ENCODE peak calls at places on chromosomes 4 and X, in eight cellular contexts. One of them, this sample, is unnamed.

GRCh38 chrX:653316-653715 is 22.7 kb downstream of the SHOX start:
- DNase-seq in tibial nerve: no peak
- DNase-seq in uterus: no peak
- DNase-seq in cardiac muscle cell: no peak
- DNase-seq in cardiac fibroblast: no peak
- DNase-seq in brain microvascular endothelial cell: no peak
- DNase-seq in A673: no peak
- DNase-seq in lower leg skin: no peak
- DNase-seq in this sample: no peak

GRCh38 chr4:184745747-184746531 is 12.0 kb upstream of the CENPU start:
- DNase-seq in tibial nerve: peak; percentile 85
- DNase-seq in uterus: peak; percentile 85
- DNase-seq in cardiac muscle cell: peak; percentile 91
- DNase-seq in cardiac fibroblast: peak; percentile 91
- DNase-seq in brain microvascular endothelial cell: peak; percentile 75
- DNase-seq in A673: peak; percentile 81
- DNase-seq in lower leg skin: peak; percentile 92
- DNase-seq in this sample: peak; percentile 70

GRCh38 chr4:165375465-165375864 is 3.3 kb upstream of the CPE start:
- DNase-seq in tibial nerve: no peak
- DNase-seq in uterus: no peak
- DNase-seq in cardiac muscle cell: no peak
- DNase-seq in cardiac fibroblast: no peak
- DNase-seq in brain microvascular endothelial cell: no peak
- DNase-seq in A673: no peak
- DNase-seq in lower leg skin: no peak
- DNase-seq in this sample: no peak

GRCh38 chr4:87974856-87975462 is 555 bp upstream of the SPP1 start:
- DNase-seq in tibial nerve: no peak
- DNase-seq in uterus: no peak
- DNase-seq in cardiac muscle cell: no peak
- DNase-seq in cardiac fibroblast: no peak
- DNase-seq in brain microvascular endothelial cell: no peak
- DNase-seq in A673: no peak
- DNase-seq in lower leg skin: no peak
- DNase-seq in this sample: no peak

GRCh38 chr4:70670332-70671014 is 4.2 kb upstream of the JCHAIN start:
- DNase-seq in tibial nerve: no peak
- DNase-seq in uterus: no peak
- DNase-seq in cardiac muscle cell: no peak
- DNase-seq in cardiac fibroblast: peak; percentile 57
- DNase-seq in brain microvascular endothelial cell: no peak
- DNase-seq in A673: no peak
- DNase-seq in lower leg skin: no peak
- DNase-seq in this sample: peak; percentile 71

GRCh38 chr4:176156656-176157055 is 38.7 kb downstream of the SPATA4 start:
- DNase-seq in tibial nerve: no peak
- DNase-seq in uterus: no peak
- DNase-seq in cardiac muscle cell: peak; percentile 54
- DNase-seq in cardiac fibroblast: peak; percentile 29
- DNase-seq in brain microvascular endothelial cell: no peak
- DNase-seq in A673: no peak
- DNase-seq in lower leg skin: no peak
- DNase-seq in this sample: no peak

GRCh38 chr4:205097-205756 is 80.9 kb downstream of the ZNF718 start:
- DNase-seq in tibial nerve: no peak
- DNase-seq in uterus: no peak
- DNase-seq in cardiac muscle cell: no peak
- DNase-seq in cardiac fibroblast: no peak
- DNase-seq in brain microvascular endothelial cell: no peak
- DNase-seq in A673: no peak
- DNase-seq in lower leg skin: no peak
- DNase-seq in this sample: no peak

GRCh38 chr4:86155766-86156165 is 204.1 kb downstream of the MAPK10 start:
- DNase-seq in tibial nerve: no peak
- DNase-seq in uterus: no peak
- DNase-seq in cardiac muscle cell: no peak
- DNase-seq in cardiac fibroblast: no peak
- DNase-seq in brain microvascular endothelial cell: no peak
- DNase-seq in A673: no peak
- DNase-seq in lower leg skin: no peak
- DNase-seq in this sample: no peak

GRCh38 chr4:1233641-1234277 is 15.2 kb downstream of the CTBP1 start:
- DNase-seq in tibial nerve: peak; percentile 54
- DNase-seq in uterus: peak; percentile 77
- DNase-seq in cardiac muscle cell: peak; percentile 58
- DNase-seq in cardiac fibroblast: no peak
- DNase-seq in brain microvascular endothelial cell: no peak
- DNase-seq in A673: no peak
- DNase-seq in lower leg skin: no peak
- DNase-seq in this sample: no peak
- TF ChIP-seq CTCF in tibial nerve: peak; percentile 59
- TF ChIP-seq CTCF in uterus: peak; percentile 68
- TF ChIP-seq CTCF in cardiac muscle cell: peak; percentile 67
- TF ChIP-seq CTCF in cardiac fibroblast: peak; percentile 43
- TF ChIP-seq CTCF in brain microvascular endothelial cell: peak; percentile 79
- TF ChIP-seq CTCF in A673: no peak
- TF ChIP-seq CTCF in lower leg skin: no peak
- TF ChIP-seq CTCF in this sample: peak; percentile 58

DNA sequence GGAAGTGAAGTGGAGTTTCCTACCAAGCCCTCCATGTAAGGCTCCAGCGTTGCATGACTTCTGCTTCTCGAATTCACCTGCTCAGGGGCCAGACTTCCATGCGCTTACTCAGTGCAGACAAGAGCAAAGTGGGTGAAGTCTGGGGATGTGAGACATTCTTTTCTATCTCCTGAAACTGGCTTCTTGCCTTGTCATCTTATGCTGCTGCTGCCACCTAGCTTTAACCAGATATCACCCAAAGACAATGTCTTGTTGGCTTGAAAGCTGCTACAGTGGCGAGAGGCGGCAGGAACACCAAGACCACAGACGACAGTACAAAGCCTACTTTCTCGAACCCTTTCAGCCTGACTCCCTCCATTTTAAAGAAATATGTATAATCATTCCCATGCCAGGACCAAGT is 103.6 kb upstream of the ADGRG2 start:
- DNase-seq in tibial nerve: no peak
- DNase-seq in uterus: no peak
- DNase-seq in cardiac muscle cell: peak; percentile 3
- DNase-seq in cardiac fibroblast: peak; percentile 24
- DNase-seq in brain microvascular endothelial cell: no peak
- DNase-seq in A673: peak; percentile 88
- DNase-seq in lower leg skin: no peak
- DNase-seq in this sample: no peak
- TF ChIP-seq CTCF in tibial nerve: no peak
- TF ChIP-seq CTCF in uterus: no peak
- TF ChIP-seq CTCF in cardiac muscle cell: no peak
- TF ChIP-seq CTCF in cardiac fibroblast: no peak
- TF ChIP-seq CTCF in brain microvascular endothelial cell: peak; percentile 27
- TF ChIP-seq CTCF in A673: peak; percentile 74
- TF ChIP-seq CTCF in lower leg skin: no peak
- TF ChIP-seq CTCF in this sample: no peak

DNA sequence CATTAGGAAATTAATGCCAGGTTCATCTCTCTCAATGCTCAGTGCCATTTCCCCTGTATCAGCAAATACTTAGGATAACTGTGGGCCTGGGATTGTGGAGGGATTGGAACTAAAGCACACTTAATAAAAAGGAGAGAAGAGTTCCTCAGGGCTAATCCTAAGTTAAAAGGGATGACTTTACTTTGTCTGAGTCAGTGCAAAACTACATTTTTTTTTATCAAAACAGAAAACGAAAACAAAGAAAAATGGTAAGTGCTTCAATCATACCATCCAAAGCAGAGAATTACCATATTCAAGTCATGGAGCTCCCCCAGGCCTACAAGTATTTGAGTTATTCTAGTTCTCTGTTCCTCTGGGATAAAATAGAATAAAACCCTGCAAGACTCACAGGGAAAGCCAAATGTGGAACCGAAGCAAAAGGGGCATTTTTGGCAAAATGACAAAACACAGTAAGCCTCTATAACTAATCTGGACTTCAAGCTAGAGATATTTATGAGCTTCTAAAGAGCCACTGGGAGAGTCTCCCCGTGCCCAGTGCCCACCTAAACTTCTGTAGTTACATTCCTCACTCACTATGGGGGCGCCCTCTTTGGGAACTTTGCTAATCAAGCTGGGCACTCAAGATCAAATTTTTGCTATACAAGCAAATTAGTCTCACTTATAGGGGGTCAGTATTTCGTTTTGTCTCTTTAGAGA is 53.4 kb downstream of the PALLD start:
- DNase-seq in tibial nerve: no peak
- DNase-seq in uterus: no peak
- DNase-seq in cardiac muscle cell: no peak
- DNase-seq in cardiac fibroblast: peak; percentile 46
- DNase-seq in brain microvascular endothelial cell: no peak
- DNase-seq in A673: peak; percentile 60
- DNase-seq in lower leg skin: no peak
- DNase-seq in this sample: peak; percentile 57
- TF ChIP-seq CTCF in tibial nerve: no peak
- TF ChIP-seq CTCF in uterus: no peak
- TF ChIP-seq CTCF in cardiac muscle cell: no peak
- TF ChIP-seq CTCF in cardiac fibroblast: no peak
- TF ChIP-seq CTCF in brain microvascular endothelial cell: no peak
- TF ChIP-seq CTCF in A673: peak; percentile 31
- TF ChIP-seq CTCF in lower leg skin: no peak
- TF ChIP-seq CTCF in this sample: peak; percentile 52

GRCh38 chrX:7711167-7711566 is 131.8 kb upstream of the VCX start:
- DNase-seq in tibial nerve: no peak
- DNase-seq in uterus: no peak
- DNase-seq in cardiac muscle cell: no peak
- DNase-seq in cardiac fibroblast: no peak
- DNase-seq in brain microvascular endothelial cell: no peak
- DNase-seq in A673: no peak
- DNase-seq in lower leg skin: no peak
- DNase-seq in this sample: no peak

GRCh38 chrX:7709845-7710244 is 133.1 kb upstream of the VCX start:
- DNase-seq in tibial nerve: no peak
- DNase-seq in uterus: no peak
- DNase-seq in cardiac muscle cell: no peak
- DNase-seq in cardiac fibroblast: no peak
- DNase-seq in brain microvascular endothelial cell: no peak
- DNase-seq in A673: peak; percentile 41
- DNase-seq in lower leg skin: no peak
- DNase-seq in this sample: no peak

GRCh38 chrX:7706032-7706431 is 136.9 kb upstream of the VCX start:
- DNase-seq in tibial nerve: no peak
- DNase-seq in uterus: no peak
- DNase-seq in cardiac muscle cell: no peak
- DNase-seq in cardiac fibroblast: peak; percentile 15
- DNase-seq in brain microvascular endothelial cell: no peak
- DNase-seq in A673: peak; percentile 9
- DNase-seq in lower leg skin: no peak
- DNase-seq in this sample: peak; percentile 3
- TF ChIP-seq CTCF in tibial nerve: no peak
- TF ChIP-seq CTCF in uterus: no peak
- TF ChIP-seq CTCF in cardiac muscle cell: no peak
- TF ChIP-seq CTCF in cardiac fibroblast: no peak
- TF ChIP-seq CTCF in brain microvascular endothelial cell: peak; percentile 7
- TF ChIP-seq CTCF in A673: peak; percentile 40
- TF ChIP-seq CTCF in lower leg skin: no peak
- TF ChIP-seq CTCF in this sample: peak; percentile 68

DNA sequence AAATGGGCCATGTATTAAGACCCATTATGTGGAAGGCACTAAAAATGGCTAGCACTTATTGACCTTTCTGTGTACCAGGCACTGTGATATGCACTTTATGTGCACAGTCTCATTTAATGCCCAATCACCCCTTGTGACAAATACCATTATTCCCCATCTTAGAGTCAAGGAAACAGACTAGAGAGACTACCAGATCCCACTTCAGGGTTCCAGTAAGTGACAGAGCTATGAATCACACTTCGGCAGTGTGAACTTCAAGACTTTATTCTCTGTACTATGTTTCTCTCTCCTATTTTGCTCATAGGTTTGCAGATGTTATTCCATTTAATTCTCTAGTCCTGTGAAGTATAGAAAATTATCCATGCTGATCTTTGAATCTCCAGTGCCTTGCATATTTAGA is 107.0 kb downstream of the NFKB1 start:
- DNase-seq in tibial nerve: no peak
- DNase-seq in uterus: no peak
- DNase-seq in cardiac muscle cell: no peak
- DNase-seq in cardiac fibroblast: peak; percentile 56
- DNase-seq in brain microvascular endothelial cell: peak; percentile 32
- DNase-seq in A673: no peak
- DNase-seq in lower leg skin: no peak
- DNase-seq in this sample: peak; percentile 30
- TF ChIP-seq CTCF in tibial nerve: no peak
- TF ChIP-seq CTCF in uterus: no peak
- TF ChIP-seq CTCF in cardiac muscle cell: no peak
- TF ChIP-seq CTCF in cardiac fibroblast: no peak
- TF ChIP-seq CTCF in brain microvascular endothelial cell: no peak
- TF ChIP-seq CTCF in A673: no peak
- TF ChIP-seq CTCF in lower leg skin: no peak
- TF ChIP-seq CTCF in this sample: no peak